ENCODE peak calls at places on chromosomes 1 and 21, in seven cellular contexts. One of them, this sample, is unnamed.

GRCh38 chr1:177800386-177801058 is 169.3 kb downstream of the SEC16B start:
- DNase-seq in PC-9: no peak
- DNase-seq in colonic mucosa: no peak
- DNase-seq in naive thymus-derived CD4-positive, alpha-beta T cell: no peak
- DNase-seq in mesenchymal stem cell: no peak
- DNase-seq in transverse colon: no peak
- DNase-seq in A673: no peak
- DNase-seq in this sample: no peak

GRCh38 chr1:59750612-59751395 is 63.9 kb upstream of the HOOK1 start:
- DNase-seq in PC-9: peak; percentile 83
- DNase-seq in colonic mucosa: no peak
- DNase-seq in naive thymus-derived CD4-positive, alpha-beta T cell: no peak
- DNase-seq in mesenchymal stem cell: peak; percentile 86
- DNase-seq in transverse colon: peak; percentile 21
- DNase-seq in A673: no peak
- DNase-seq in this sample: no peak

GRCh38 chr1:27632387-27633297 is 2.3 kb downstream of the FGR start:
- DNase-seq in PC-9: no peak
- DNase-seq in colonic mucosa: no peak
- DNase-seq in naive thymus-derived CD4-positive, alpha-beta T cell: no peak
- DNase-seq in mesenchymal stem cell: no peak
- DNase-seq in transverse colon: no peak
- DNase-seq in A673: no peak
- DNase-seq in this sample: no peak

GRCh38 chr1:8567146-8567545 is 249.2 kb downstream of the SLC45A1 start:
- DNase-seq in PC-9: no peak
- DNase-seq in colonic mucosa: no peak
- DNase-seq in naive thymus-derived CD4-positive, alpha-beta T cell: no peak
- DNase-seq in mesenchymal stem cell: peak; percentile 86
- DNase-seq in transverse colon: no peak
- DNase-seq in A673: no peak
- DNase-seq in this sample: no peak

GRCh38 chr1:205582046-205582445 is 49.8 kb downstream of the ELK4 start:
- DNase-seq in PC-9: no peak
- DNase-seq in colonic mucosa: no peak
- DNase-seq in naive thymus-derived CD4-positive, alpha-beta T cell: no peak
- DNase-seq in mesenchymal stem cell: no peak
- DNase-seq in transverse colon: no peak
- DNase-seq in A673: no peak
- DNase-seq in this sample: no peak

GRCh38 chr1:97893844-97894243 is 27.0 kb downstream of the DPYD start:
- DNase-seq in PC-9: no peak
- DNase-seq in colonic mucosa: no peak
- DNase-seq in naive thymus-derived CD4-positive, alpha-beta T cell: no peak
- DNase-seq in mesenchymal stem cell: no peak
- DNase-seq in transverse colon: no peak
- DNase-seq in A673: no peak
- DNase-seq in this sample: no peak

GRCh38 chr1:95012389-95012788 is 60.4 kb downstream of the ALG14 start:
- DNase-seq in PC-9: no peak
- DNase-seq in colonic mucosa: no peak
- DNase-seq in naive thymus-derived CD4-positive, alpha-beta T cell: no peak
- DNase-seq in mesenchymal stem cell: peak; percentile 28
- DNase-seq in transverse colon: no peak
- DNase-seq in A673: no peak
- DNase-seq in this sample: no peak

GRCh38 chr1:202145325-202146140 is 996 bp upstream of the ARL8A start:
- DNase-seq in PC-9: no peak
- DNase-seq in colonic mucosa: no peak
- DNase-seq in naive thymus-derived CD4-positive, alpha-beta T cell: no peak
- DNase-seq in mesenchymal stem cell: no peak
- DNase-seq in transverse colon: no peak
- DNase-seq in A673: no peak
- DNase-seq in this sample: peak; percentile 11

GRCh38 chr1:66446261-66447001 is 87.5 kb upstream of the SGIP1 start:
- DNase-seq in PC-9: peak; percentile 36
- DNase-seq in colonic mucosa: peak; percentile 30
- DNase-seq in naive thymus-derived CD4-positive, alpha-beta T cell: peak; percentile 70
- DNase-seq in mesenchymal stem cell: peak; percentile 76
- DNase-seq in transverse colon: no peak
- DNase-seq in A673: peak; percentile 82
- DNase-seq in this sample: no peak

GRCh38 chr1:78831731-78832360 is 174.7 kb downstream of the ADGRL4 start:
- DNase-seq in PC-9: no peak
- DNase-seq in colonic mucosa: no peak
- DNase-seq in naive thymus-derived CD4-positive, alpha-beta T cell: no peak
- DNase-seq in mesenchymal stem cell: peak; percentile 81
- DNase-seq in transverse colon: no peak
- DNase-seq in A673: peak; percentile 80
- DNase-seq in this sample: no peak

GRCh38 chr21:16956824-16957223 is 556.0 kb upstream of the CXADR start:
- DNase-seq in PC-9: no peak
- DNase-seq in colonic mucosa: no peak
- DNase-seq in naive thymus-derived CD4-positive, alpha-beta T cell: no peak
- DNase-seq in mesenchymal stem cell: no peak
- DNase-seq in transverse colon: no peak
- DNase-seq in A673: no peak
- DNase-seq in this sample: no peak

GRCh38 chr1:150149490-150150453 is at the start of gene PLEKHO1:
- DNase-seq in PC-9: no peak
- DNase-seq in colonic mucosa: peak; percentile 73
- DNase-seq in naive thymus-derived CD4-positive, alpha-beta T cell: peak; percentile 65
- DNase-seq in mesenchymal stem cell: peak; percentile 88
- DNase-seq in transverse colon: peak; percentile 87
- DNase-seq in A673: peak; percentile 88
- DNase-seq in this sample: peak; percentile 90

GRCh38 chr1:214902636-214903320 is 179.8 kb upstream of the KCNK2 start:
- DNase-seq in PC-9: peak; percentile 57
- DNase-seq in colonic mucosa: no peak
- DNase-seq in naive thymus-derived CD4-positive, alpha-beta T cell: no peak
- DNase-seq in mesenchymal stem cell: peak; percentile 58
- DNase-seq in transverse colon: no peak
- DNase-seq in A673: no peak
- DNase-seq in this sample: no peak

GRCh38 chr1:98129486-98129885 is 208.7 kb upstream of the DPYD start:
- DNase-seq in PC-9: no peak
- DNase-seq in colonic mucosa: no peak
- DNase-seq in naive thymus-derived CD4-positive, alpha-beta T cell: no peak
- DNase-seq in mesenchymal stem cell: no peak
- DNase-seq in transverse colon: no peak
- DNase-seq in A673: no peak
- DNase-seq in this sample: no peak

GRCh38 chr1:48203287-48203900 is 19.1 kb upstream of the SLC5A9 start:
- DNase-seq in PC-9: no peak
- DNase-seq in colonic mucosa: no peak
- DNase-seq in naive thymus-derived CD4-positive, alpha-beta T cell: no peak
- DNase-seq in mesenchymal stem cell: peak; percentile 34
- DNase-seq in transverse colon: no peak
- DNase-seq in A673: peak; percentile 33
- DNase-seq in this sample: no peak

GRCh38 chr21:36237441-36237840 is 80.8 kb downstream of the DOP1B start:
- DNase-seq in PC-9: no peak
- DNase-seq in colonic mucosa: no peak
- DNase-seq in naive thymus-derived CD4-positive, alpha-beta T cell: no peak
- DNase-seq in mesenchymal stem cell: no peak
- DNase-seq in transverse colon: no peak
- DNase-seq in A673: no peak
- DNase-seq in this sample: no peak

GRCh38 chr1:192186197-192186596 is 27.9 kb downstream of the RGS18 start:
- DNase-seq in PC-9: no peak
- DNase-seq in colonic mucosa: no peak
- DNase-seq in naive thymus-derived CD4-positive, alpha-beta T cell: no peak
- DNase-seq in mesenchymal stem cell: no peak
- DNase-seq in transverse colon: no peak
- DNase-seq in A673: no peak
- DNase-seq in this sample: no peak

GRCh38 chr21:32412998-32413504 is 545 bp downstream of the EVA1C start:
- DNase-seq in PC-9: no peak
- DNase-seq in colonic mucosa: peak; percentile 77
- DNase-seq in naive thymus-derived CD4-positive, alpha-beta T cell: no peak
- DNase-seq in mesenchymal stem cell: no peak
- DNase-seq in transverse colon: peak; percentile 86
- DNase-seq in A673: peak; percentile 36
- DNase-seq in this sample: peak; percentile 58

GRCh38 chr1:1191734-1192133 is 14.7 kb downstream of the TNFRSF18 start:
- DNase-seq in PC-9: no peak
- DNase-seq in colonic mucosa: no peak
- DNase-seq in naive thymus-derived CD4-positive, alpha-beta T cell: no peak
- DNase-seq in mesenchymal stem cell: no peak
- DNase-seq in transverse colon: no peak
- DNase-seq in A673: no peak
- DNase-seq in this sample: peak; percentile 5

GRCh38 chr1:152109998-152110294 is 5.3 kb downstream of the TCHH start:
- DNase-seq in PC-9: no peak
- DNase-seq in colonic mucosa: no peak
- DNase-seq in naive thymus-derived CD4-positive, alpha-beta T cell: no peak
- DNase-seq in mesenchymal stem cell: no peak
- DNase-seq in transverse colon: no peak
- DNase-seq in A673: no peak
- DNase-seq in this sample: no peak

GRCh38 chr1:152109231-152109997 is 5.8 kb downstream of the TCHH start:
- DNase-seq in PC-9: no peak
- DNase-seq in colonic mucosa: peak; percentile 18
- DNase-seq in naive thymus-derived CD4-positive, alpha-beta T cell: no peak
- DNase-seq in mesenchymal stem cell: no peak
- DNase-seq in transverse colon: no peak
- DNase-seq in A673: peak; percentile 52
- DNase-seq in this sample: no peak

GRCh38 chr1:152108899-152109222 is 6.4 kb downstream of the TCHH start:
- DNase-seq in PC-9: no peak
- DNase-seq in colonic mucosa: peak; percentile 20
- DNase-seq in naive thymus-derived CD4-positive, alpha-beta T cell: no peak
- DNase-seq in mesenchymal stem cell: no peak
- DNase-seq in transverse colon: no peak
- DNase-seq in A673: no peak
- DNase-seq in this sample: no peak

GRCh38 chr1:152107289-152107983 is 7.8 kb downstream of the TCHH start:
- DNase-seq in PC-9: no peak
- DNase-seq in colonic mucosa: peak; percentile 16
- DNase-seq in naive thymus-derived CD4-positive, alpha-beta T cell: no peak
- DNase-seq in mesenchymal stem cell: no peak
- DNase-seq in transverse colon: no peak
- DNase-seq in A673: peak; percentile 4
- DNase-seq in this sample: no peak

GRCh38 chr1:152107984-152108898 is 7.0 kb downstream of the TCHH start:
- DNase-seq in PC-9: no peak
- DNase-seq in colonic mucosa: peak; percentile 44
- DNase-seq in naive thymus-derived CD4-positive, alpha-beta T cell: no peak
- DNase-seq in mesenchymal stem cell: no peak
- DNase-seq in transverse colon: no peak
- DNase-seq in A673: no peak
- DNase-seq in this sample: peak; percentile 10
- H3K9me3 ChIP-seq in PC-9: peaks cover 9% of the 10 kb centered on the region
- H3K9me3 ChIP-seq in colonic mucosa: no peaks in the 10 kb centered on the region
- H3K9me3 ChIP-seq in naive thymus-derived CD4-positive, alpha-beta T cell: no peaks in the 10 kb centered on the region
- H3K9me3 ChIP-seq in mesenchymal stem cell: no peaks in the 10 kb centered on the region
- H3K9me3 ChIP-seq in transverse colon: peaks cover 8% of the 10 kb centered on the region
- H3K9me3 ChIP-seq in A673: peaks cover 26% of the 10 kb centered on the region
- H3K9me3 ChIP-seq in this sample: peaks cover 19% of the 10 kb centered on the region

GRCh38 chr1:77668924-77669449 is 13.5 kb downstream of the ZZZ3 start:
- DNase-seq in PC-9: no peak
- DNase-seq in colonic mucosa: no peak
- DNase-seq in naive thymus-derived CD4-positive, alpha-beta T cell: no peak
- DNase-seq in mesenchymal stem cell: peak; percentile 41
- DNase-seq in transverse colon: no peak
- DNase-seq in A673: peak; percentile 70
- DNase-seq in this sample: no peak
- H3K27ac ChIP-seq in PC-9: no peak overlapping the region
- H3K27ac ChIP-seq in colonic mucosa: no peak overlapping the region
- H3K27ac ChIP-seq in naive thymus-derived CD4-positive, alpha-beta T cell: no peak overlapping the region
- H3K27ac ChIP-seq in mesenchymal stem cell: no peak overlapping the region
- H3K27ac ChIP-seq in transverse colon: no peak overlapping the region
- H3K27ac ChIP-seq in A673: no peak overlapping the region
- H3K27ac ChIP-seq in this sample: no peak overlapping the region

GRCh38 chr1:2810281-2810680 is 8.8 kb upstream of the TTC34 start:
- DNase-seq in PC-9: no peak
- DNase-seq in colonic mucosa: no peak
- DNase-seq in naive thymus-derived CD4-positive, alpha-beta T cell: no peak
- DNase-seq in mesenchymal stem cell: no peak
- DNase-seq in transverse colon: no peak
- DNase-seq in A673: no peak
- DNase-seq in this sample: no peak

GRCh38 chr1:2810899-2811525 is 9.5 kb upstream of the TTC34 start:
- DNase-seq in PC-9: no peak
- DNase-seq in colonic mucosa: no peak
- DNase-seq in naive thymus-derived CD4-positive, alpha-beta T cell: no peak
- DNase-seq in mesenchymal stem cell: no peak
- DNase-seq in transverse colon: no peak
- DNase-seq in A673: no peak
- DNase-seq in this sample: no peak

GRCh38 chr1:2812939-2813653 is 11.6 kb upstream of the TTC34 start:
- DNase-seq in PC-9: no peak
- DNase-seq in colonic mucosa: no peak
- DNase-seq in naive thymus-derived CD4-positive, alpha-beta T cell: no peak
- DNase-seq in mesenchymal stem cell: no peak
- DNase-seq in transverse colon: no peak
- DNase-seq in A673: no peak
- DNase-seq in this sample: no peak

GRCh38 chr1:2812136-2812535 is 10.6 kb upstream of the TTC34 start:
- DNase-seq in PC-9: no peak
- DNase-seq in colonic mucosa: no peak
- DNase-seq in naive thymus-derived CD4-positive, alpha-beta T cell: no peak
- DNase-seq in mesenchymal stem cell: no peak
- DNase-seq in transverse colon: no peak
- DNase-seq in A673: no peak
- DNase-seq in this sample: peak; percentile 25

DNA sequence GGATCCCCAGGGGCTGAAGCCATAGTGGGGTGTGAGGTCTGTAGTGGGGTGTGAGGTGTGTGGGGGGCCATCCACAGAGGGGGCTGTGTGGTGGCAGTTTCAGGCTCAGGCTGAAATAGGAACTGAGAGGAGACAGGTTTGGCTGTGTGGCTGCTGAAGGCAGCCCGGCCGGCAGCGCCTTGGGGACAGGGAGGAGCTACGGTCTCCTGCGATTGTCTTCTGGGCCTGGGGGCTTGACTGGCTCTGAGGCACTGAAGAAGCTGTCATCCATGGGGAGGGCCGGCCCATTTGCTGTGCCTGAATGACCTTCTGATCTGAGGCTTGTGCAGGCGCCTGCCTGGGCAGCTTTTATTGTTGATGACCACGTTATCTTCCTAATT is 10.0 kb upstream of the TTC34 start:
- DNase-seq in PC-9: no peak
- DNase-seq in colonic mucosa: no peak
- DNase-seq in naive thymus-derived CD4-positive, alpha-beta T cell: no peak
- DNase-seq in mesenchymal stem cell: no peak
- DNase-seq in transverse colon: no peak
- DNase-seq in A673: no peak
- DNase-seq in this sample: no peak
- H3K9me3 ChIP-seq in PC-9: no peaks in the 10 kb centered on the region
- H3K9me3 ChIP-seq in colonic mucosa: no peaks in the 10 kb centered on the region
- H3K9me3 ChIP-seq in naive thymus-derived CD4-positive, alpha-beta T cell: no peaks in the 10 kb centered on the region
- H3K9me3 ChIP-seq in mesenchymal stem cell: no peaks in the 10 kb centered on the region
- H3K9me3 ChIP-seq in transverse colon: peaks cover 5% of the 10 kb centered on the region
- H3K9me3 ChIP-seq in A673: peaks cover 8% of the 10 kb centered on the region
- H3K9me3 ChIP-seq in this sample: no peaks in the 10 kb centered on the region

DNA sequence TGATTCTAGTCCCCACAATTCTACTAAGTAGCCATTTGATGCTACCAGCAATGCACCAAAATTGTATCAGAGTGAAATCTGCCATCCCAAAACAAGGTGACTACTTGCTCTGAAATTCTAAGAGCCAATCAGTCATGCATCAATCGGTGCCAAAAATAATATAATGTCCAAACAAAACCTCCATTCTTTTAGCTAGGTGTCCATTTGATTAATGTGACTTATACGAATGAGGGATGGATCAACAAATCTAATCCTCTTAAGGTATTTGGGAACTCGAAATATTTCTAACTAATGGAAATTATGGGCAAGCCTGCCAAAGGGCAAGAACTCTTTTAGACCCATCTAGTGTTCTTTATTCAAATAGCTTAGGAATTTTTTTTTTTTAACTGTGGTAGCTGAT is 66.4 kb upstream of the NEK2 start:
- DNase-seq in PC-9: peak; percentile 75
- DNase-seq in colonic mucosa: no peak
- DNase-seq in naive thymus-derived CD4-positive, alpha-beta T cell: no peak
- DNase-seq in mesenchymal stem cell: no peak
- DNase-seq in transverse colon: no peak
- DNase-seq in A673: no peak
- DNase-seq in this sample: no peak
- H3K27ac ChIP-seq in PC-9: no peak overlapping the region
- H3K27ac ChIP-seq in colonic mucosa: no peak overlapping the region
- H3K27ac ChIP-seq in naive thymus-derived CD4-positive, alpha-beta T cell: no peak overlapping the region
- H3K27ac ChIP-seq in mesenchymal stem cell: no peak overlapping the region
- H3K27ac ChIP-seq in transverse colon: no peak overlapping the region
- H3K27ac ChIP-seq in A673: no peak overlapping the region
- H3K27ac ChIP-seq in this sample: no peak overlapping the region

This sample was measured in heart left ventricle.